ENCODE peak calls at places on chromosomes 2 and 18, in ten cellular contexts. One of them, this sample, is unnamed.

GRCh38 chr2:8987413-8987812 is 16.1 kb downstream of the MBOAT2 start:
- DNase-seq in transverse colon: no peak
- DNase-seq in astrocyte of the spinal cord: no peak
- DNase-seq in dorsolateral prefrontal cortex: no peak
- DNase-seq in cardiac fibroblast: peak; percentile 67
- DNase-seq in NB4: no peak
- DNase-seq in cardiac muscle cell: peak; percentile 67
- DNase-seq in lower lobe of right lung: no peak
- DNase-seq in colonic mucosa: no peak
- DNase-seq in epithelial cell of esophagus: no peak
- DNase-seq in this sample: no peak

GRCh38 chr18:59631583-59632181 is 65.5 kb downstream of the CCBE1 start:
- DNase-seq in cardiac fibroblast: peak; percentile 68
- DNase-seq in colonic mucosa: no peak
- DNase-seq in dorsolateral prefrontal cortex: no peak
- DNase-seq in lower lobe of right lung: no peak
- DNase-seq in cardiac muscle cell: peak; percentile 68
- DNase-seq in transverse colon: no peak
- DNase-seq in NB4: peak; percentile 14
- DNase-seq in epithelial cell of esophagus: peak; percentile 55
- DNase-seq in astrocyte of the spinal cord: peak; percentile 70
- DNase-seq in this sample: no peak

GRCh38 chr18:79503891-79504475 is 108.3 kb downstream of the NFATC1 start:
- DNase-seq in dorsolateral prefrontal cortex: no peak
- DNase-seq in colonic mucosa: no peak
- DNase-seq in epithelial cell of esophagus: no peak
- DNase-seq in astrocyte of the spinal cord: no peak
- DNase-seq in cardiac muscle cell: no peak
- DNase-seq in transverse colon: peak; percentile 3
- DNase-seq in NB4: no peak
- DNase-seq in lower lobe of right lung: peak; percentile 10
- DNase-seq in cardiac fibroblast: no peak
- DNase-seq in this sample: no peak

GRCh38 chr2:105804266-105804665 is 59.6 kb downstream of the NCK2 start:
- DNase-seq in lower lobe of right lung: no peak
- DNase-seq in NB4: no peak
- DNase-seq in cardiac muscle cell: peak; percentile 61
- DNase-seq in dorsolateral prefrontal cortex: no peak
- DNase-seq in colonic mucosa: no peak
- DNase-seq in epithelial cell of esophagus: no peak
- DNase-seq in cardiac fibroblast: peak; percentile 67
- DNase-seq in astrocyte of the spinal cord: peak; percentile 74
- DNase-seq in transverse colon: no peak
- DNase-seq in this sample: no peak

GRCh38 chr18:47587587-47587986 is 336.1 kb upstream of the SKOR2 start:
- DNase-seq in cardiac muscle cell: no peak
- DNase-seq in colonic mucosa: no peak
- DNase-seq in cardiac fibroblast: no peak
- DNase-seq in transverse colon: no peak
- DNase-seq in epithelial cell of esophagus: no peak
- DNase-seq in lower lobe of right lung: no peak
- DNase-seq in astrocyte of the spinal cord: no peak
- DNase-seq in dorsolateral prefrontal cortex: no peak
- DNase-seq in NB4: no peak
- DNase-seq in this sample: no peak

GRCh38 chr2:28507806-28508764 is 12.2 kb downstream of the PLB1 start:
- DNase-seq in cardiac muscle cell: no peak
- DNase-seq in lower lobe of right lung: no peak
- DNase-seq in epithelial cell of esophagus: peak; percentile 95
- DNase-seq in cardiac fibroblast: no peak
- DNase-seq in dorsolateral prefrontal cortex: no peak
- DNase-seq in colonic mucosa: peak; percentile 47
- DNase-seq in astrocyte of the spinal cord: no peak
- DNase-seq in transverse colon: peak; percentile 34
- DNase-seq in NB4: no peak
- DNase-seq in this sample: no peak

GRCh38 chr2:118046628-118047210 is 32.8 kb upstream of the CCDC93 start:
- DNase-seq in colonic mucosa: no peak
- DNase-seq in transverse colon: no peak
- DNase-seq in cardiac muscle cell: peak; percentile 68
- DNase-seq in epithelial cell of esophagus: peak; percentile 50
- DNase-seq in cardiac fibroblast: peak; percentile 68
- DNase-seq in dorsolateral prefrontal cortex: no peak
- DNase-seq in astrocyte of the spinal cord: peak; percentile 66
- DNase-seq in NB4: peak; percentile 52
- DNase-seq in lower lobe of right lung: no peak
- DNase-seq in this sample: no peak

GRCh38 chr2:181041661-181042060 is 61.3 kb downstream of the UBE2E3 start:
- DNase-seq in astrocyte of the spinal cord: no peak
- DNase-seq in dorsolateral prefrontal cortex: no peak
- DNase-seq in epithelial cell of esophagus: peak; percentile 18
- DNase-seq in transverse colon: no peak
- DNase-seq in colonic mucosa: no peak
- DNase-seq in cardiac fibroblast: no peak
- DNase-seq in cardiac muscle cell: no peak
- DNase-seq in NB4: no peak
- DNase-seq in lower lobe of right lung: no peak
- DNase-seq in this sample: no peak

GRCh38 chr2:234496442-234496834 is 443 bp downstream of the ARL4C start:
- DNase-seq in NB4: no peak
- DNase-seq in cardiac fibroblast: peak; percentile 33
- DNase-seq in astrocyte of the spinal cord: peak; percentile 66
- DNase-seq in dorsolateral prefrontal cortex: peak; percentile 22
- DNase-seq in colonic mucosa: peak; percentile 31
- DNase-seq in transverse colon: peak; percentile 44
- DNase-seq in lower lobe of right lung: no peak
- DNase-seq in cardiac muscle cell: no peak
- DNase-seq in epithelial cell of esophagus: peak; percentile 43
- DNase-seq in this sample: no peak
- TF ChIP-seq CTCF in NB4: no peak
- TF ChIP-seq CTCF in cardiac fibroblast: no peak
- TF ChIP-seq CTCF in astrocyte of the spinal cord: no peak
- TF ChIP-seq CTCF in dorsolateral prefrontal cortex: no peak
- TF ChIP-seq CTCF in colonic mucosa: no peak
- TF ChIP-seq CTCF in transverse colon: no peak
- TF ChIP-seq CTCF in lower lobe of right lung: no peak
- TF ChIP-seq CTCF in cardiac muscle cell: no peak
- TF ChIP-seq CTCF in epithelial cell of esophagus: no peak
- TF ChIP-seq CTCF in this sample: no peak

GRCh38 chr2:170715062-170715931 is at the start of gene SP5:
- DNase-seq in astrocyte of the spinal cord: peak; percentile 38
- DNase-seq in cardiac muscle cell: peak; percentile 51
- DNase-seq in NB4: peak; percentile 70
- DNase-seq in dorsolateral prefrontal cortex: no peak
- DNase-seq in cardiac fibroblast: peak; percentile 22
- DNase-seq in lower lobe of right lung: peak; percentile 79
- DNase-seq in epithelial cell of esophagus: peak; percentile 48
- DNase-seq in colonic mucosa: peak; percentile 65
- DNase-seq in transverse colon: peak; percentile 44
- DNase-seq in this sample: no peak
- H3K4me3 ChIP-seq in astrocyte of the spinal cord: peak within 1 kb of the TSS; percentile 32
- H3K4me3 ChIP-seq in cardiac muscle cell: peak within 1 kb of the TSS; percentile 36
- H3K4me3 ChIP-seq in NB4: peak within 1 kb of the TSS; percentile 50
- H3K4me3 ChIP-seq in dorsolateral prefrontal cortex: peak within 1 kb of the TSS; percentile 63
- H3K4me3 ChIP-seq in cardiac fibroblast: peak within 1 kb of the TSS; percentile 28
- H3K4me3 ChIP-seq in lower lobe of right lung: peak within 1 kb of the TSS; percentile 66
- H3K4me3 ChIP-seq in epithelial cell of esophagus: peak within 1 kb of the TSS; percentile 8
- H3K4me3 ChIP-seq in colonic mucosa: peak within 1 kb of the TSS; percentile 50
- H3K4me3 ChIP-seq in transverse colon: peak within 1 kb of the TSS; percentile 36
- H3K4me3 ChIP-seq in this sample: peak within 1 kb of the TSS; percentile 37

DNA sequence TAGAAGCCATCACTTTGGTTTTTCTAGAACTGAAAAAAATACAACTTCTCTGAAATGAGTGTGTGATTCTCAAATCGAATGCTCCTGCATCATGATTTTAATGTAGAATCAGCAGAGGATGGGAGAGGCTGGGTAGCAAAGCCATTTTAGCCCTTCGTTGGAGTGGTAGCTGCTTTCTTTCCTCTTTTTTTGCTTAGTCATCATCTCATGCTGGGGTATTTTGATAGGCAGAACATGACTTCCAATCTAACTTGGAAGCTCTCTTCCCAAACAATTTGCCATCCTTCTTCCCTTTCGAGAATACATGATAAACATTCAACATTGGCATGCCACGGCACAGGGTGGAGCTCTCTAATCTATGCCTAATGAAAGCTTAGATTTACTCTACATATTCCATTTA is 311.2 kb upstream of the LRATD1 start:
- DNase-seq in epithelial cell of esophagus: no peak
- DNase-seq in cardiac fibroblast: no peak
- DNase-seq in colonic mucosa: no peak
- DNase-seq in astrocyte of the spinal cord: no peak
- DNase-seq in NB4: no peak
- DNase-seq in dorsolateral prefrontal cortex: no peak
- DNase-seq in lower lobe of right lung: no peak
- DNase-seq in cardiac muscle cell: no peak
- DNase-seq in transverse colon: no peak
- DNase-seq in this sample: no peak
- TF ChIP-seq CTCF in epithelial cell of esophagus: no peak
- TF ChIP-seq CTCF in cardiac fibroblast: no peak
- TF ChIP-seq CTCF in colonic mucosa: no peak
- TF ChIP-seq CTCF in astrocyte of the spinal cord: no peak
- TF ChIP-seq CTCF in NB4: no peak
- TF ChIP-seq CTCF in dorsolateral prefrontal cortex: no peak
- TF ChIP-seq CTCF in lower lobe of right lung: no peak
- TF ChIP-seq CTCF in cardiac muscle cell: no peak
- TF ChIP-seq CTCF in transverse colon: no peak
- TF ChIP-seq CTCF in this sample: no peak

DNA sequence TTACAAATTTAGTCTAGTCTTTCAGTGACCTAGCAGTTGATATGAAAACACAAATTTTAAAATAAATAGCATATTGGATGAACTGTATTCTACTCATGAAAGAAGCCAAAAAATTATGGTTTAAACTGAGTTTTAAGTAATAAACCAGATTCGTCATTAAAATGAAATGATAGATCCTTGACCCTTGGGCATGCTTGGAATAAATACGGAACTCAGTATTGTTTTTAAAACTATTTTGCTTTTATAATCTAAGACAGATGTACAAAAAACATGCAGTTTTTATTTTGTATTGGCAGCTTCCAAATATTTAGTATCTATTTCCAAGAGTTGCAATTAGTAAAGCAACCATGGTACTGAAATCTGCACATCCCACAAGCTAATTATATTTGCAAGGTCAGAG is 34.5 kb upstream of the TBR1 start:
- DNase-seq in NB4: no peak
- DNase-seq in epithelial cell of esophagus: no peak
- DNase-seq in cardiac muscle cell: no peak
- DNase-seq in transverse colon: no peak
- DNase-seq in dorsolateral prefrontal cortex: no peak
- DNase-seq in lower lobe of right lung: no peak
- DNase-seq in cardiac fibroblast: no peak
- DNase-seq in astrocyte of the spinal cord: no peak
- DNase-seq in colonic mucosa: no peak
- DNase-seq in this sample: no peak
- H3K4me3 ChIP-seq in NB4: no peak overlapping the region
- H3K4me3 ChIP-seq in epithelial cell of esophagus: no peak overlapping the region
- H3K4me3 ChIP-seq in cardiac muscle cell: no peak overlapping the region
- H3K4me3 ChIP-seq in transverse colon: no peak overlapping the region
- H3K4me3 ChIP-seq in dorsolateral prefrontal cortex: no peak overlapping the region
- H3K4me3 ChIP-seq in lower lobe of right lung: no peak overlapping the region
- H3K4me3 ChIP-seq in cardiac fibroblast: no peak overlapping the region
- H3K4me3 ChIP-seq in astrocyte of the spinal cord: no peak overlapping the region
- H3K4me3 ChIP-seq in colonic mucosa: no peak overlapping the region
- H3K4me3 ChIP-seq in this sample: no peak overlapping the region

GRCh38 chr18:77899972-77900754 is 650.5 kb downstream of the GALR1 start:
- DNase-seq in lower lobe of right lung: no peak
- DNase-seq in transverse colon: peak; percentile 14
- DNase-seq in cardiac muscle cell: peak; percentile 44
- DNase-seq in cardiac fibroblast: peak; percentile 41
- DNase-seq in colonic mucosa: no peak
- DNase-seq in NB4: peak; percentile 64
- DNase-seq in epithelial cell of esophagus: peak; percentile 40
- DNase-seq in dorsolateral prefrontal cortex: no peak
- DNase-seq in astrocyte of the spinal cord: peak; percentile 7
- DNase-seq in this sample: no peak
- TF ChIP-seq CTCF in lower lobe of right lung: peak; percentile 70
- TF ChIP-seq CTCF in transverse colon: peak; percentile 49
- TF ChIP-seq CTCF in cardiac muscle cell: peak; percentile 72
- TF ChIP-seq CTCF in cardiac fibroblast: peak; percentile 54
- TF ChIP-seq CTCF in colonic mucosa: peak; percentile 48
- TF ChIP-seq CTCF in NB4: peak; percentile 78
- TF ChIP-seq CTCF in epithelial cell of esophagus: peak; percentile 42
- TF ChIP-seq CTCF in dorsolateral prefrontal cortex: peak; percentile 70
- TF ChIP-seq CTCF in astrocyte of the spinal cord: peak; percentile 70
- TF ChIP-seq CTCF in this sample: peak; percentile 56

GRCh38 chr18:77967071-77967470 is 717.4 kb downstream of the GALR1 start:
- DNase-seq in cardiac fibroblast: no peak
- DNase-seq in epithelial cell of esophagus: no peak
- DNase-seq in lower lobe of right lung: no peak
- DNase-seq in cardiac muscle cell: no peak
- DNase-seq in transverse colon: no peak
- DNase-seq in dorsolateral prefrontal cortex: no peak
- DNase-seq in astrocyte of the spinal cord: no peak
- DNase-seq in colonic mucosa: no peak
- DNase-seq in NB4: no peak
- DNase-seq in this sample: no peak
- H3K4me3 ChIP-seq in cardiac fibroblast: no peak overlapping the region
- H3K4me3 ChIP-seq in epithelial cell of esophagus: no peak overlapping the region
- H3K4me3 ChIP-seq in lower lobe of right lung: no peak overlapping the region
- H3K4me3 ChIP-seq in cardiac muscle cell: no peak overlapping the region
- H3K4me3 ChIP-seq in transverse colon: no peak overlapping the region
- H3K4me3 ChIP-seq in dorsolateral prefrontal cortex: no peak overlapping the region
- H3K4me3 ChIP-seq in astrocyte of the spinal cord: no peak overlapping the region
- H3K4me3 ChIP-seq in colonic mucosa: no peak overlapping the region
- H3K4me3 ChIP-seq in NB4: no peak overlapping the region
- H3K4me3 ChIP-seq in this sample: no peak overlapping the region

GRCh38 chr2:115165529-115166109 is 723.2 kb downstream of the DPP10 start:
- DNase-seq in cardiac muscle cell: peak; percentile 44
- DNase-seq in cardiac fibroblast: peak; percentile 56
- DNase-seq in lower lobe of right lung: no peak
- DNase-seq in colonic mucosa: peak; percentile 35
- DNase-seq in NB4: peak; percentile 51
- DNase-seq in astrocyte of the spinal cord: peak; percentile 14
- DNase-seq in transverse colon: no peak
- DNase-seq in dorsolateral prefrontal cortex: no peak
- DNase-seq in epithelial cell of esophagus: peak; percentile 56
- DNase-seq in this sample: no peak
- TF ChIP-seq CTCF in cardiac muscle cell: peak; percentile 52
- TF ChIP-seq CTCF in cardiac fibroblast: peak; percentile 51
- TF ChIP-seq CTCF in lower lobe of right lung: peak; percentile 42
- TF ChIP-seq CTCF in colonic mucosa: no peak
- TF ChIP-seq CTCF in NB4: peak; percentile 58
- TF ChIP-seq CTCF in astrocyte of the spinal cord: peak; percentile 44
- TF ChIP-seq CTCF in transverse colon: peak; percentile 40
- TF ChIP-seq CTCF in dorsolateral prefrontal cortex: peak; percentile 74
- TF ChIP-seq CTCF in epithelial cell of esophagus: peak; percentile 61
- TF ChIP-seq CTCF in this sample: no peak

This sample was measured in AG04449.